ENCODE peak calls at places on chromosomes 12 and 14, in four cellular contexts. T is NCI-H1436 treated with DMSO at 0.1 percent for 48 hours; S is RPMI7951; G is stimulated activated CD8-positive, alpha-beta memory T cell treated with anti-CD3 and anti-CD28 coated beads, Interleukin-15, amount 100 ng/mL, for 24 hours. N is an unnamed sample.

GRCh38 chr12:132255642-132256041 is 73.7 kb downstream of the GALNT9 start:
- DNase-seq in T (no peak), S (no peak), G (no peak), N (no peak)

GRCh38 chr12:50960130-50960529 is 7.8 kb downstream of the HIGD1C start:
- DNase-seq in S (no peak), G (no peak), T (no peak), N (no peak)

GRCh38 chr12:65740873-65741600 is 83.2 kb upstream of the HMGA2 start:
- DNase-seq in G (peak), S (peak), T (no peak), N (peak)

GRCh38 chr12:17020765-17021164 is 414.8 kb upstream of the LMO3 start:
- DNase-seq in T (no peak), G (no peak), S (no peak), N (no peak)

GRCh38 chr12:116320839-116321238 is 43.3 kb upstream of the MED13L start:
- DNase-seq in S (no peak), G (no peak), T (no peak), N (no peak)

GRCh38 chr12:69064734-69065413 is 131.9 kb upstream of the CPM start:
- DNase-seq in G (no peak), T (no peak), S (no peak), N (no peak)

GRCh38 chr14:104624939-104625338 is 20.4 kb upstream of the TMEM179 start:
- DNase-seq in T (no peak), S (no peak), G (no peak), N (no peak)

GRCh38 chr12:127083028-127083949 is 1183.7 kb upstream of the TMEM132C start:
- DNase-seq in T (peak), S (peak), G (no peak), N (no peak)

N was measured in D721Med.